ENCODE peak calls at places on chromosomes 4 and X, in nine cellular contexts. One of them, this sample, is unnamed.

GRCh38 chr4:184169225-184169867 is 48.3 kb downstream of the ENPP6 start:
- DNase-seq in GM12892: no peak
- DNase-seq in breast epithelium: no peak
- DNase-seq in GM23338: peak
- DNase-seq in prostate gland: no peak
- DNase-seq in stomach: no peak
- DNase-seq in K562: no peak
- DNase-seq in GM12878: no peak
- DNase-seq in HCT116: no peak
- DNase-seq in this sample: no peak

GRCh38 chr4:47642985-47643745 is 158.1 kb downstream of the ATP10D start:
- DNase-seq in stomach: no peak
- DNase-seq in prostate gland: no peak
- DNase-seq in GM12878: no peak
- DNase-seq in GM23338: no peak
- DNase-seq in breast epithelium: no peak
- DNase-seq in HCT116: no peak
- DNase-seq in GM12892: no peak
- DNase-seq in K562: no peak
- DNase-seq in this sample: no peak

GRCh38 chrX:39854772-39855747 is 242.7 kb downstream of the BCOR start:
- DNase-seq in prostate gland: no peak
- DNase-seq in K562: no peak
- DNase-seq in GM12892: peak
- DNase-seq in HCT116: no peak
- DNase-seq in stomach: no peak
- DNase-seq in GM12878: peak
- DNase-seq in breast epithelium: no peak
- DNase-seq in GM23338: no peak
- DNase-seq in this sample: peak

GRCh38 chrX:77899081-77899828 is at the start of gene COX7B:
- DNase-seq in GM12892: peak
- DNase-seq in breast epithelium: peak
- DNase-seq in HCT116: peak
- DNase-seq in prostate gland: peak
- DNase-seq in K562: peak
- DNase-seq in stomach: peak
- DNase-seq in GM12878: peak
- DNase-seq in GM23338: peak
- DNase-seq in this sample: peak

GRCh38 chr4:184528713-184529112 is 54.4 kb upstream of the IRF2 start:
- DNase-seq in GM23338: no peak
- DNase-seq in breast epithelium: no peak
- DNase-seq in prostate gland: no peak
- DNase-seq in GM12892: no peak
- DNase-seq in K562: no peak
- DNase-seq in GM12878: no peak
- DNase-seq in HCT116: no peak
- DNase-seq in stomach: no peak
- DNase-seq in this sample: no peak

GRCh38 chr4:106695846-106696245 is 327.3 kb upstream of the GIMD1 start:
- DNase-seq in prostate gland: no peak
- DNase-seq in stomach: no peak
- DNase-seq in K562: no peak
- DNase-seq in GM23338: no peak
- DNase-seq in GM12878: no peak
- DNase-seq in breast epithelium: no peak
- DNase-seq in GM12892: no peak
- DNase-seq in HCT116: no peak
- DNase-seq in this sample: no peak

GRCh38 chrX:22095306-22095705 is 63.2 kb downstream of the PHEX start:
- DNase-seq in GM12892: no peak
- DNase-seq in HCT116: no peak
- DNase-seq in breast epithelium: peak
- DNase-seq in K562: no peak
- DNase-seq in prostate gland: no peak
- DNase-seq in stomach: no peak
- DNase-seq in GM23338: no peak
- DNase-seq in GM12878: no peak
- DNase-seq in this sample: no peak

GRCh38 chr4:15656038-15656470 is 897 bp upstream of the FBXL5 start:
- DNase-seq in K562: no peak
- DNase-seq in stomach: no peak
- DNase-seq in HCT116: no peak
- DNase-seq in GM12878: no peak
- DNase-seq in GM12892: no peak
- DNase-seq in GM23338: peak
- DNase-seq in breast epithelium: peak
- DNase-seq in prostate gland: no peak
- DNase-seq in this sample: no peak

GRCh38 chr4:111562811-111563210 is 582.4 kb upstream of the FAM241A start:
- DNase-seq in GM12878: no peak
- DNase-seq in prostate gland: no peak
- DNase-seq in GM12892: no peak
- DNase-seq in GM23338: peak
- DNase-seq in breast epithelium: no peak
- DNase-seq in stomach: no peak
- DNase-seq in K562: no peak
- DNase-seq in HCT116: no peak
- DNase-seq in this sample: no peak

GRCh38 chrX:64975989-64976672 is at the start of gene ZC4H2:
- DNase-seq in breast epithelium: peak
- DNase-seq in GM12878: peak
- DNase-seq in stomach: peak
- DNase-seq in prostate gland: peak
- DNase-seq in HCT116: peak
- DNase-seq in GM23338: peak
- DNase-seq in GM12892: peak
- DNase-seq in K562: peak
- DNase-seq in this sample: peak

GRCh38 chr4:1385373-1386340 is 20.6 kb downstream of the NKX1-1 start:
- DNase-seq in prostate gland: no peak
- DNase-seq in HCT116: no peak
- DNase-seq in breast epithelium: no peak
- DNase-seq in GM12892: no peak
- DNase-seq in K562: no peak
- DNase-seq in GM23338: no peak
- DNase-seq in GM12878: no peak
- DNase-seq in stomach: no peak
- DNase-seq in this sample: no peak

GRCh38 chr4:36351082-36351666 is 69.8 kb downstream of the DTHD1 start:
- DNase-seq in GM12878: peak
- DNase-seq in K562: peak
- DNase-seq in stomach: peak
- DNase-seq in prostate gland: peak
- DNase-seq in HCT116: peak
- DNase-seq in GM12892: no peak
- DNase-seq in GM23338: peak
- DNase-seq in breast epithelium: peak
- DNase-seq in this sample: no peak

GRCh38 chr4:560731-561211 is 15.3 kb downstream of the TMEM271 start:
- DNase-seq in GM12878: no peak
- DNase-seq in prostate gland: no peak
- DNase-seq in K562: no peak
- DNase-seq in GM12892: no peak
- DNase-seq in stomach: no peak
- DNase-seq in GM23338: no peak
- DNase-seq in breast epithelium: no peak
- DNase-seq in HCT116: no peak
- DNase-seq in this sample: no peak

GRCh38 chrX:154004315-154004714 is 15.4 kb downstream of the IRAK1 start:
- DNase-seq in prostate gland: no peak
- DNase-seq in stomach: no peak
- DNase-seq in HCT116: no peak
- DNase-seq in GM12892: no peak
- DNase-seq in K562: no peak
- DNase-seq in GM12878: no peak
- DNase-seq in GM23338: no peak
- DNase-seq in breast epithelium: no peak
- DNase-seq in this sample: no peak

GRCh38 chr4:19927381-19927780 is 324.3 kb upstream of the SLIT2 start:
- DNase-seq in K562: no peak
- DNase-seq in GM12892: no peak
- DNase-seq in stomach: no peak
- DNase-seq in GM12878: no peak
- DNase-seq in prostate gland: no peak
- DNase-seq in GM23338: no peak
- DNase-seq in breast epithelium: no peak
- DNase-seq in HCT116: no peak
- DNase-seq in this sample: no peak

GRCh38 chrX:50903387-50904027 is 7.0 kb upstream of the BMP15 start:
- DNase-seq in GM12892: no peak
- DNase-seq in GM12878: no peak
- DNase-seq in HCT116: peak
- DNase-seq in GM23338: peak
- DNase-seq in breast epithelium: no peak
- DNase-seq in prostate gland: peak
- DNase-seq in K562: peak
- DNase-seq in stomach: no peak
- DNase-seq in this sample: peak

GRCh38 chr4:33150139-33150538 is 2430.0 kb downstream of the PCDH7 start:
- DNase-seq in breast epithelium: no peak
- DNase-seq in K562: no peak
- DNase-seq in GM23338: no peak
- DNase-seq in GM12878: no peak
- DNase-seq in stomach: no peak
- DNase-seq in prostate gland: no peak
- DNase-seq in HCT116: no peak
- DNase-seq in GM12892: no peak
- DNase-seq in this sample: no peak

GRCh38 chrX:138748480-138748879 is 37.0 kb upstream of the FGF13 start:
- DNase-seq in HCT116: no peak
- DNase-seq in GM23338: peak
- DNase-seq in K562: peak
- DNase-seq in stomach: no peak
- DNase-seq in GM12892: no peak
- DNase-seq in prostate gland: no peak
- DNase-seq in GM12878: no peak
- DNase-seq in breast epithelium: no peak
- DNase-seq in this sample: peak

GRCh38 chrX:49001521-49002090 is 458 bp downstream of the GRIPAP1 start:
- DNase-seq in HCT116: peak
- DNase-seq in GM23338: peak
- DNase-seq in K562: peak
- DNase-seq in GM12892: no peak
- DNase-seq in stomach: no peak
- DNase-seq in breast epithelium: no peak
- DNase-seq in GM12878: peak
- DNase-seq in prostate gland: no peak
- DNase-seq in this sample: no peak

GRCh38 chr4:140703463-140703862 is 52.7 kb downstream of the TBC1D9 start:
- DNase-seq in HCT116: no peak
- DNase-seq in GM12878: no peak
- DNase-seq in K562: no peak
- DNase-seq in stomach: no peak
- DNase-seq in GM12892: no peak
- DNase-seq in GM23338: no peak
- DNase-seq in prostate gland: no peak
- DNase-seq in breast epithelium: no peak
- DNase-seq in this sample: no peak

GRCh38 chrX:10017866-10018265 is 50.7 kb downstream of the CLDN34 start:
- DNase-seq in prostate gland: peak
- DNase-seq in K562: no peak
- DNase-seq in breast epithelium: peak
- DNase-seq in stomach: no peak
- DNase-seq in GM12892: no peak
- DNase-seq in GM12878: no peak
- DNase-seq in HCT116: peak
- DNase-seq in GM23338: peak
- DNase-seq in this sample: no peak

DNA sequence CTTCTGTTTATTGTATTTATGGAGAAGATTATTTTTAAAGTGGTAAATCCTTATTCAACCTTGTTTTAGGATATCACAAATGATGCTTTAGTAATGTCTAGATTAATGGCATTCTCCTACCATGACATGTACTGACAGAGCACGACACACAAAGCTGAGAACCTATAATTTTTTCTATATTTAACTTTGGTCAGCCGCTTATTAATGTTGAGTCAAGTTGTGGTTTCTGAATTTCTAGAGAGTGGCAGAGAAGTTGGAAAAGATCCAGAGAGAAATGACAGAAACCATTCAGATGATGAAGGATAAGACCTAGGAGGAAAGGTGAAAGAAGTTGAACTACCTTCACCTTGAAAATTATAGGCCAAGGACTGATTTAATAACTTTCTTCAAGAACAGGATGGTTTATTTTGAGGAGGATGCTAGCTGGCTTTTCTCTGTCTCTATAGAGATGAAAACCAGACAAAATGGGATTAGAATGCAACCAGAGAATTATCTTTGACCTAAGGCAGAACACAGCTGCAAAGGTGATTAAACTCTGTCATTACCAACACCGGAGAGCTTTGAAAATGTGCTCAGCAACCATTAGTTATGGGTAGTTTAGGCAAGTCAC is 62.6 kb upstream of the TSPAN5 start:
- DNase-seq in GM23338: no peak
- DNase-seq in GM12878: no peak
- DNase-seq in breast epithelium: no peak
- DNase-seq in prostate gland: no peak
- DNase-seq in K562: no peak
- DNase-seq in HCT116: peak
- DNase-seq in GM12892: no peak
- DNase-seq in stomach: no peak
- DNase-seq in this sample: no peak
- TF ChIP-seq POLR2AphosphoS5 in GM23338: no peak
- TF ChIP-seq POLR2AphosphoS5 in GM12878: no peak
- TF ChIP-seq POLR2AphosphoS5 in breast epithelium: no peak
- TF ChIP-seq POLR2AphosphoS5 in prostate gland: no peak
- TF ChIP-seq POLR2AphosphoS5 in K562: no peak
- TF ChIP-seq POLR2AphosphoS5 in HCT116: no peak
- TF ChIP-seq POLR2AphosphoS5 in GM12892: no peak
- TF ChIP-seq POLR2AphosphoS5 in stomach: no peak
- TF ChIP-seq POLR2AphosphoS5 in this sample: no peak

GRCh38 chr4:153222162-153222789 is 18.0 kb downstream of the TRIM2 start:
- DNase-seq in K562: no peak
- DNase-seq in GM12892: peak
- DNase-seq in breast epithelium: peak
- DNase-seq in stomach: peak
- DNase-seq in HCT116: no peak
- DNase-seq in GM12878: no peak
- DNase-seq in GM23338: peak
- DNase-seq in prostate gland: peak
- DNase-seq in this sample: no peak
- TF ChIP-seq POLR2AphosphoS5 in K562: no peak
- TF ChIP-seq POLR2AphosphoS5 in GM12892: no peak
- TF ChIP-seq POLR2AphosphoS5 in breast epithelium: peak
- TF ChIP-seq POLR2AphosphoS5 in stomach: peak
- TF ChIP-seq POLR2AphosphoS5 in HCT116: no peak
- TF ChIP-seq POLR2AphosphoS5 in GM12878: no peak
- TF ChIP-seq POLR2AphosphoS5 in GM23338: no peak
- TF ChIP-seq POLR2AphosphoS5 in prostate gland: peak
- TF ChIP-seq POLR2AphosphoS5 in this sample: no peak

GRCh38 chrX:13212191-13212651 is 107.6 kb downstream of the ATXN3L start:
- DNase-seq in GM23338: no peak
- DNase-seq in GM12892: no peak
- DNase-seq in GM12878: no peak
- DNase-seq in HCT116: no peak
- DNase-seq in K562: no peak
- DNase-seq in breast epithelium: no peak
- DNase-seq in prostate gland: no peak
- DNase-seq in stomach: no peak
- DNase-seq in this sample: no peak
- TF ChIP-seq POLR2AphosphoS5 in GM23338: no peak
- TF ChIP-seq POLR2AphosphoS5 in GM12892: no peak
- TF ChIP-seq POLR2AphosphoS5 in GM12878: no peak
- TF ChIP-seq POLR2AphosphoS5 in HCT116: no peak
- TF ChIP-seq POLR2AphosphoS5 in K562: no peak
- TF ChIP-seq POLR2AphosphoS5 in breast epithelium: no peak
- TF ChIP-seq POLR2AphosphoS5 in prostate gland: no peak
- TF ChIP-seq POLR2AphosphoS5 in stomach: no peak
- TF ChIP-seq POLR2AphosphoS5 in this sample: no peak

GRCh38 chr4:185597532-185598188 is 62.4 kb upstream of the PDLIM3 start:
- DNase-seq in K562: peak
- DNase-seq in GM12878: peak
- DNase-seq in GM12892: peak
- DNase-seq in prostate gland: peak
- DNase-seq in HCT116: peak
- DNase-seq in breast epithelium: peak
- DNase-seq in stomach: peak
- DNase-seq in GM23338: peak
- DNase-seq in this sample: peak
- TF ChIP-seq POLR2AphosphoS5 in K562: no peak
- TF ChIP-seq POLR2AphosphoS5 in GM12878: no peak
- TF ChIP-seq POLR2AphosphoS5 in GM12892: no peak
- TF ChIP-seq POLR2AphosphoS5 in prostate gland: peak
- TF ChIP-seq POLR2AphosphoS5 in HCT116: no peak
- TF ChIP-seq POLR2AphosphoS5 in breast epithelium: no peak
- TF ChIP-seq POLR2AphosphoS5 in stomach: peak
- TF ChIP-seq POLR2AphosphoS5 in GM23338: no peak
- TF ChIP-seq POLR2AphosphoS5 in this sample: no peak

This sample was measured in HL-60.